ENCODE peak calls at places on chromosomes 16 and 17, in eight cellular contexts. X, L, D, M, T, O, R and Y are unnamed samples.

GRCh38 chr17:18005496-18005895 is 32.8 kb downstream of the DRC3 start:
- DNase-seq in L (no peak), O (peak; percentile 56), X (no peak), D (no peak), R (no peak), T (no peak), M (no peak), Y (no peak)

GRCh38 chr16:3187798-3188674 is at the start of gene OR1F1:
- DNase-seq in O (peak; percentile 88), T (peak; percentile 52), D (no peak), X (no peak), R (peak; percentile 55), M (peak; percentile 69), L (peak; percentile 34), Y (peak; percentile 80)

GRCh38 chr17:19867654-19868395 is at the start of gene ULK2:
- DNase-seq in M (peak; percentile 23), T (peak; percentile 72), R (peak; percentile 86), L (peak; percentile 43), O (peak; percentile 92), X (peak; percentile 42), D (no peak), Y (peak; percentile 70)

GRCh38 chr16:57115504-57116182 is 23.3 kb downstream of the CPNE2 start:
- DNase-seq in R (peak; percentile 75), L (no peak), M (peak; percentile 48), X (no peak), O (no peak), D (peak; percentile 12), T (no peak), Y (no peak)

GRCh38 chr16:11699234-11699894 is 31.1 kb downstream of the SNN start:
- DNase-seq in L (no peak), X (no peak), O (no peak), T (no peak), R (no peak), D (no peak), M (no peak), Y (no peak)

GRCh38 chr17:41689497-41690299 is 1.0 kb downstream of the EIF1 start:
- DNase-seq in R (peak; percentile 78), L (no peak), X (no peak), D (peak; percentile 31), T (no peak), M (peak; percentile 60), O (peak; percentile 84), Y (peak; percentile 30)

GRCh38 chr17:78127888-78128615 is 503 bp downstream of the TMC6 start:
- DNase-seq in X (no peak), D (no peak), T (no peak), O (no peak), M (no peak), L (peak; percentile 31), R (no peak), Y (peak; percentile 61)

GRCh38 chr16:31149894-31150890 is at the start of gene PRSS36:
- DNase-seq in T (no peak), R (no peak), L (no peak), X (no peak), M (no peak), D (no peak), O (peak; percentile 53), Y (no peak)

GRCh38 chr17:72411124-72411563 is 290.3 kb downstream of the SOX9 start:
- DNase-seq in D (no peak), M (no peak), O (no peak), T (no peak), R (no peak), X (no peak), L (no peak), Y (no peak)